ENCODE peak calls at places on chromosomes 5 and 9, in four cellular contexts. C, G, D and N are unnamed samples.
A peak's percentile ranks its signal among the peaks of the same experiment; 100 is the strongest.

GRCh38 chr5:40570408-40571129 is 109.1 kb upstream of the PTGER4 start:
- DNase-seq in C (no peak), G (no peak), D (peak; percentile 42), N (no peak)

GRCh38 chr5:81740758-81741157 is 10.1 kb downstream of the SSBP2 start:
- DNase-seq in C (no peak), G (no peak), D (no peak), N (no peak)

GRCh38 chr9:135134253-135135028 is 47.0 kb downstream of the OLFM1 start:
- DNase-seq in C (no peak), G (no peak), D (no peak), N (peak; percentile 2)

GRCh38 chr9:130451509-130452388 is 7.0 kb downstream of the ASS1 start:
- DNase-seq in C (peak; percentile 87), G (peak; percentile 86), D (no peak), N (peak; percentile 89)

GRCh38 chr5:136084698-136085097 is 47.9 kb upstream of the SMAD5 start:
- DNase-seq in C (peak; percentile 29), G (peak; percentile 43), D (no peak), N (no peak)

GRCh38 chr9:88775966-88776365 is 215.3 kb upstream of the S1PR3 start:
- DNase-seq in C (no peak), G (no peak), D (no peak), N (no peak)

GRCh38 chr5:132491368-132492364 is 1.1 kb upstream of the IRF1 start:
- DNase-seq in C (peak; percentile 48), G (no peak), D (peak; percentile 52), N (no peak)

GRCh38 chr5:60206234-60206633 is 312.7 kb upstream of the PDE4D start:
- DNase-seq in C (no peak), G (no peak), D (no peak), N (no peak)

GRCh38 chr5:151430731-151431130 is 16.7 kb upstream of the SLC36A1 start:
- DNase-seq in C (no peak), G (no peak), D (no peak), N (no peak)

GRCh38 chr9:37390759-37391158 is 31.7 kb upstream of the GRHPR start:
- DNase-seq in C (peak; percentile 77), G (no peak), D (peak; percentile 95), N (no peak)

GRCh38 chr9:137581361-137582285 is 2.9 kb upstream of the DPH7 start:
- DNase-seq in C (no peak), G (no peak), D (no peak), N (no peak)

GRCh38 chr9:137583957-137584356 is 5.2 kb upstream of the DPH7 start:
- DNase-seq in C (no peak), G (no peak), D (no peak), N (no peak)

GRCh38 chr9:137580958-137581331 is 2.2 kb upstream of the DPH7 start:
- DNase-seq in C (no peak), G (no peak), D (no peak), N (no peak)

GRCh38 chr9:137583347-137583746 is 4.6 kb upstream of the DPH7 start:
- DNase-seq in C (no peak), G (no peak), D (no peak), N (no peak)

DNA sequence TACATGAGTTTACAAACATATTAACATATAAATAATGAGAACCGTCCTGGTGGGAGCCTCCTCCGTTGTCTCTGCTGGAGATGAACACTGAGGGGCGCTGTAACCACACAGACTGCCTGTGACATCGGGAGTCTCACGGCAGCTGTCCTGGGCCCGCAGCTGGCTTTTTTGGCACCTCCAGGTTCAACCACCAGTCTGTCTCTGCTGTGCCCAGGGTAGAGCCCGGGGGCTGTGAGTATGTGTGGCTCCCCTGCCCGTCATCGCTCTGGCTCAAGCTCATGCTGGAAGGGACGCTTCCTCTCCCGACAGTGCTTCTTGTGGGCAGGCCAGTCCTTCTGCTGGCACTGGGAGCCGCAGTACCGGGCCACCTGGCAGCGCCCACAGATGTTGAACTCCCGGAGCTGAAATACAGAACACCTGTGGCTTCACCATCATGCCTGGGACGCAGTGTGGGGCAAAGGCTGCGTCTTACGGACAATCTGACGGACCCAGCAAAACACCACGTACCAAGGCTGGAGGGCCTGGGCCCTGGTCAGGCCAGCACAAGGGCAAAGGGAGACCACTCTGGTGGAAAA is 3.6 kb upstream of the DPH7 start:
- DNase-seq in C (no peak), G (no peak), D (no peak), N (no peak)
- TF ChIP-seq CTCF in C (peak; percentile 31), G (peak; percentile 35), D (peak; percentile 4), N (no peak)

DNA sequence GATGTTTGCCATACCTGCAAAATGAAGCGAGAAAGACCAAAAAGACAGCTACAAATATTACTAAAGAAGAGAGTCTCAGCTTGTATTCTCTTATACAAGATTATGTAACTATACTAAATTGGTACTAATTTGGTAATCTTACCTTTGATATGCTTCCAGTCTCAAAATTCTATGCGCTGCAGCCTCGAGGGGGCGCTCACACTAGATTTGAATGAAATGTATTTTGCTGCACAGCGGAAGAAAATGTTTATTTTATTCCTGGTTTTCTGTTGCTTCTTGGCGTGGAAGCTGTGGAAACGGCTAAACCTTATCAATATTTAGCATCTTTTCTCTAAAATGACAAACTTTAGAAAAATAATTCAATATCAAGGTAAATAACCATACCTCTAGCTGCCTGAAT is 267.0 kb upstream of the NUDT12 start:
- DNase-seq in C (no peak), G (no peak), D (peak; percentile 8), N (peak; percentile 24)
- TF ChIP-seq CTCF in C (peak; percentile 7), G (no peak), D (peak; percentile 47), N (peak; percentile 39)

GRCh38 chr5:124521461-124522230 is 224.8 kb downstream of the ZNF608 start:
- DNase-seq in C (no peak), G (no peak), D (no peak), N (no peak)

GRCh38 chr5:124527220-124527991 is 219.0 kb downstream of the ZNF608 start:
- DNase-seq in C (peak; percentile 31), G (no peak), D (peak; percentile 54), N (peak; percentile 24)

GRCh38 chr5:124528838-124529237 is 217.6 kb downstream of the ZNF608 start:
- DNase-seq in C (no peak), G (no peak), D (peak; percentile 82), N (no peak)

GRCh38 chr5:124519396-124519795 is 227.0 kb downstream of the ZNF608 start:
- DNase-seq in C (no peak), G (no peak), D (peak; percentile 61), N (no peak)

DNA sequence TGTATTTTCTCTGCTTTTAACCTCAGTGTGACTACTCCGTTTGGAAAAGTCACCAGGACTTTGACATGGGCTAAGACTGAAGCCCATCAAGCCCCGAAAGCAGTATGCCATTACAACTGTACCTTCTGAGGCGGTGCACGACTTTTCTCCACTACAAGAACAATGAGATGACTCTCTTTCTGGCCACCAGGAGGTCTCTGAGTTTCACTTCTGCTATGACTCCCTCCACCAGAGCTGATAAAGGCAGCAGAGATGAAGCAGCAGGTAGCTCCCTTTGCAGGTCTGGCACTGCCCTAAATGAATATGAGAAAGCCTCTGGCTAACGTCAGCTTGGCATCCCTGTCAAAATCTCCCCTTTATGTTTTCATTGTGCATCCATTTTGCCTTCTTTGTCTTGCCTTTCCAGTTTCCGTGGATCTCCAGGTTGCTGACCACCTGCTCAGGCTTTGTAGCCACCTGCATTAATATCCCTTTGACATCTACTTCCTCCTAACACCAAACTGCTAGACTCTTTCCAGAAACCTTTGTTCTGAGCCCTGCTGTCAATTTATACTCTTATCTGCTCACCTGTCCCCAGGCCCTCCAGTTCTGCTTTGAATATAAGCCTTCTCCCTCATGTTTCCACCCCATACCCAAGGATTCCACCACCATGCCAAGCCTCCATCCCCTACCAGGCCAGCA is 221.7 kb downstream of the ZNF608 start:
- DNase-seq in C (peak; percentile 13), G (no peak), D (peak; percentile 91), N (no peak)
- TF ChIP-seq CTCF in C (no peak), G (no peak), D (peak; percentile 52), N (no peak)

GRCh38 chr5:1244976-1245375 is 19.8 kb downstream of the SLC6A18 start:
- DNase-seq in C (no peak), G (no peak), D (no peak), N (peak; percentile 39)
- TF ChIP-seq CTCF in C (peak; percentile 5), G (no peak), D (no peak), N (no peak)

DNA sequence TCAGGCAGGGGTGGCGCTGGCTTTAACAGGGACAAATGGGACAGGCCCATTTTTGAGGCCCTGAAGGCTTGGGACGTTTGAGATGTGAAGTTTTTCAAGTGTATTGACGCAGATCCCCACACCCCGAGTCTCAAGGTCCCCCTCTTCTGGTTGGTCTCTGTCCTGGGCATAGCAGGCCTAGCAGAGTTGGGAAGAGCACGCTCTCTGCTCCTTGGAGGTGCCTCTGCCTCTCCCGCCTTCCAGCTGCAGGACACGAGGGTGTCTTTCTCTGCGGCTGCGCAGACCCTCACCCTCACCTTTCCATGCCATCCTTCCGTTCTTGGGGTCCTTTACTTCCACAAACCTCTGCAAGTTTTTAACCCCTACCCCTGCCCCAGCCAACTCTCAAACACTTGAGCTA is 18.6 kb downstream of the ADAMTSL2 start:
- DNase-seq in C (no peak), G (no peak), D (no peak), N (no peak)
- TF ChIP-seq CTCF in C (no peak), G (no peak), D (no peak), N (no peak)

DNA sequence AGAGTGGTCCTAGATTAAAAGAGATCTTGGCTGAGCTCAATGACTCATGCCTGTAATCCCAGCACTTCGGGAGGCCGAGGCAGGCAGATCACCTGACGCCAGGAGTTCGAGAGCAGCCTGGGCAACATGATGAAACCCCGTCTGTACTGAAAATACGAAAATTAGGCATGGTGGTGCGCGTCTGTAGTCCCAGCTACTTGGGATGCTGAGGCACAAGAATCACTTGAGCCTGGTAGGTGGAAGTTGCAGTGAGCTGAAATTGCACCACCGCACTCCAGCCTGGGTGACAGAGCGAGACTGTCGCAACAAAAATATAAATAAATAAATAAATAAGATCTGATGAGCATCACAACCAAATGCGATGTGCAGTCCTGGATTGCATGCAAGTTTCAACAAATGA is 8.7 kb upstream of the ENG start:
- DNase-seq in C (no peak), G (no peak), D (no peak), N (no peak)
- TF ChIP-seq CTCF in C (no peak), G (no peak), D (no peak), N (no peak)

GRCh38 chr5:51347704-51348103 is 35.5 kb upstream of the ISL1 start:
- DNase-seq in C (no peak), G (no peak), D (no peak), N (no peak)
- TF ChIP-seq CTCF in C (peak; percentile 3), G (no peak), D (no peak), N (peak; percentile 19)

GRCh38 chr5:10030219-10030831 is 219.4 kb downstream of the ATPSCKMT start:
- DNase-seq in C (peak; percentile 18), G (no peak), D (peak; percentile 50), N (peak; percentile 58)
- TF ChIP-seq CTCF in C (peak; percentile 25), G (no peak), D (peak; percentile 40), N (peak; percentile 14)